ENCODE peak calls at places on chromosomes 3 and 15, in four cellular contexts. K, I, E and N are unnamed samples.

GRCh38 chr3:175149675-175150074 is 290.5 kb downstream of the NAALADL2 start:
- DNase-seq in E (no peak), K (peak), I (no peak), N (no peak)

GRCh38 chr3:85589145-85589544 is 630.4 kb downstream of the CADM2 start:
- DNase-seq in E (no peak), I (no peak), K (no peak), N (no peak)

GRCh38 chr3:48070030-48070429 is 53.8 kb upstream of the MAP4 start:
- DNase-seq in I (no peak), E (no peak), K (no peak), N (no peak)

GRCh38 chr3:188962253-188963247 is 209.2 kb upstream of the TPRG1 start:
- DNase-seq in K (no peak), E (no peak), I (no peak), N (peak)

GRCh38 chr15:39589193-39589814 is 8.4 kb downstream of the THBS1 start:
- DNase-seq in E (no peak), I (no peak), K (no peak), N (no peak)

GRCh38 chr3:66037330-66037985 is 1.3 kb downstream of the MAGI1 start:
- DNase-seq in E (no peak), K (peak), I (no peak), N (no peak)

GRCh38 chr15:82159922-82160321 is 102.6 kb downstream of the EFL1 start:
- DNase-seq in K (no peak), I (no peak), E (no peak), N (no peak)

GRCh38 chr15:94523873-94524272 is 292.5 kb downstream of the MCTP2 start:
- DNase-seq in E (no peak), K (no peak), I (no peak), N (no peak)

GRCh38 chr3:65632409-65632808 is 406.3 kb downstream of the MAGI1 start:
- DNase-seq in E (no peak), I (no peak), K (no peak), N (no peak)

GRCh38 chr15:45106002-45106790 is 7.8 kb downstream of the DUOX2 start:
- DNase-seq in K (no peak), E (no peak), I (no peak), N (no peak)

GRCh38 chr15:88604381-88604951 is 16.7 kb upstream of the AEN start:
- DNase-seq in I (no peak), E (no peak), K (no peak), N (no peak)

GRCh38 chr15:89978914-89979313 is 22.2 kb upstream of the ZNF710 start:
- DNase-seq in E (no peak), I (no peak), K (no peak), N (no peak)

GRCh38 chr3:100992086-100993033 is 861 bp downstream of the ABI3BP start:
- DNase-seq in E (no peak), I (no peak), K (no peak), N (no peak)

GRCh38 chr3:126147932-126148683 is 32.3 kb downstream of the ALDH1L1 start:
- DNase-seq in K (peak), E (no peak), I (no peak), N (no peak)

GRCh38 chr3:56856686-56857577 is 55.2 kb upstream of the ARHGEF3 start:
- DNase-seq in I (no peak), K (no peak), E (no peak), N (no peak)

GRCh38 chr15:38904298-38904697 is 339.7 kb upstream of the RASGRP1 start:
- DNase-seq in E (no peak), K (no peak), I (no peak), N (no peak)